ENCODE peak calls at places on chromosomes 3 and 15, in five cellular contexts. L is stomach, Q is SK-N-SH, T is breast epithelium, H is K562. C is an unnamed sample. For H3K36me3, the result is how much of the 10 kb centered on the place peaks cover.

GRCh38 chr15:68495221-68495950 is 63.4 kb upstream of the ITGA11 start:
- DNase-seq in L (no peak), Q (no peak), H (no peak), T (no peak), C (no peak)

GRCh38 chr3:39135170-39135805 is 18.1 kb downstream of the CSRNP1 start:
- DNase-seq in L (peak), T (no peak), Q (no peak), H (no peak), C (no peak)

GRCh38 chr3:13013151-13013561 is 60.1 kb downstream of the IQSEC1 start:
- DNase-seq in H (peak), T (no peak), Q (no peak), L (no peak), C (peak)

GRCh38 chr3:24096695-24097290 is 151.7 kb downstream of the NR1D2 start:
- DNase-seq in H (no peak), L (no peak), T (no peak), Q (no peak), C (no peak)

GRCh38 chr15:63597033-63597790 is at the start of gene FBXL22:
- DNase-seq in T (no peak), H (no peak), L (no peak), Q (no peak), C (no peak)

GRCh38 chr3:123652346-123652984 is 67.6 kb upstream of the HACD2 start:
- DNase-seq in Q (peak), H (peak), T (peak), L (peak), C (peak)

GRCh38 chr3:128491071-128491899 is 1.7 kb downstream of the GATA2 start:
- DNase-seq in T (no peak), Q (no peak), L (no peak), H (no peak), C (peak)

GRCh38 chr15:71916834-71917233 is 106.5 kb downstream of the NR2E3 start:
- DNase-seq in T (no peak), L (no peak), Q (peak), H (no peak), C (no peak)

GRCh38 chr3:128351476-128352085 is 115.1 kb downstream of the DNAJB8 start:
- DNase-seq in H (no peak), Q (no peak), T (no peak), L (no peak), C (peak)

GRCh38 chr3:111895079-111895478 is 36.0 kb downstream of the PHLDB2 start:
- DNase-seq in L (no peak), Q (peak), T (no peak), H (no peak), C (no peak)

GRCh38 chr3:32817195-32817560 is 619 bp upstream of the TRIM71 start:
- DNase-seq in H (no peak), L (no peak), T (no peak), Q (no peak), C (no peak)

GRCh38 chr15:51180009-51180408 is 85.3 kb upstream of the TNFAIP8L3 start:
- DNase-seq in H (no peak), L (no peak), Q (no peak), T (no peak), C (no peak)

GRCh38 chr3:185729335-185729715 is 95.5 kb downstream of the IGF2BP2 start:
- DNase-seq in L (no peak), T (no peak), Q (no peak), H (no peak), C (no peak)

GRCh38 chr15:69755571-69756310 is 303.1 kb downstream of the RPLP1 start:
- DNase-seq in Q (no peak), L (no peak), T (no peak), H (no peak), C (peak)

GRCh38 chr15:41561104-41561776 is 2.2 kb downstream of the TYRO3 start:
- DNase-seq in T (no peak), H (no peak), L (no peak), Q (no peak), C (peak)

GRCh38 chr15:101027273-101027901 is 108.2 kb downstream of the LRRK1 start:
- DNase-seq in Q (no peak), T (no peak), H (no peak), L (peak), C (peak)

GRCh38 chr15:50068016-50068415 is 51.0 kb downstream of the ATP8B4 start:
- DNase-seq in Q (no peak), H (no peak), T (no peak), L (no peak), C (no peak)

GRCh38 chr15:53843869-53844569 is 84.6 kb upstream of the WDR72 start:
- DNase-seq in H (no peak), Q (no peak), T (no peak), L (no peak), C (no peak)

GRCh38 chr15:80736571-80736970 is 41.5 kb downstream of the ABHD17C start:
- DNase-seq in T (no peak), Q (no peak), L (no peak), H (no peak), C (no peak)

GRCh38 chr15:100281096-100281917 is 60.5 kb downstream of the ADAMTS17 start:
- DNase-seq in T (no peak), H (no peak), L (no peak), Q (no peak), C (no peak)

GRCh38 chr15:30985081-30985531 is 6.3 kb downstream of the MTMR10 start:
- DNase-seq in L (no peak), T (no peak), Q (peak), H (no peak), C (no peak)

GRCh38 chr15:56582785-56583184 is 117.8 kb upstream of the MNS1 start:
- DNase-seq in L (no peak), T (no peak), Q (no peak), H (no peak), C (no peak)

GRCh38 chr3:71997066-71997653 is 212.2 kb upstream of the PROK2 start:
- DNase-seq in T (no peak), L (no peak), Q (no peak), H (no peak), C (no peak)

GRCh38 chr15:29270976-29271375 is 1.4 kb upstream of the NSMCE3 start:
- DNase-seq in Q (no peak), H (no peak), T (no peak), L (no peak), C (no peak)

GRCh38 chr15:85810075-85810474 is 15.3 kb upstream of the KLHL25 start:
- DNase-seq in Q (no peak), L (no peak), H (no peak), T (no peak), C (no peak)

GRCh38 chr3:171566803-171567422 is 106.7 kb upstream of the TNIK start:
- DNase-seq in L (no peak), T (no peak), H (peak), Q (peak), C (no peak)

GRCh38 chr15:52281085-52282035 is 14.2 kb downstream of the MYO5C start:
- DNase-seq in Q (no peak), L (peak), T (peak), H (no peak), C (no peak)

GRCh38 chr15:59174161-59174845 is 32.3 kb upstream of the LDHAL6B start:
- DNase-seq in H (no peak), L (no peak), Q (no peak), T (no peak), C (no peak)

GRCh38 chr3:128945878-128946175 is 48.0 kb downstream of the CFAP92 start:
- DNase-seq in Q (no peak), L (no peak), T (no peak), H (no peak), C (no peak)

GRCh38 chr15:50304856-50305255 is 39.3 kb upstream of the HDC start:
- DNase-seq in H (no peak), T (no peak), L (no peak), Q (no peak), C (no peak)

GRCh38 chr3:102223139-102223538 is 211.7 kb upstream of the ZPLD1 start:
- DNase-seq in L (no peak), T (no peak), H (no peak), Q (no peak), C (no peak)

GRCh38 chr15:20341901-20342605 is 199.5 kb downstream of the GOLGA6L6 start:
- DNase-seq in L (peak), T (peak), Q (no peak), H (no peak), C (peak)

GRCh38 chr3:66378256-66378655 is 122.6 kb downstream of the LRIG1 start:
- DNase-seq in Q (peak), H (no peak), T (no peak), L (no peak), C (no peak)

GRCh38 chr15:99124641-99125040 is 19.8 kb downstream of the SYNM start:
- DNase-seq in Q (no peak), H (no peak), L (no peak), T (no peak), C (no peak)

GRCh38 chr3:120552184-120553020 is 43.7 kb upstream of the NDUFB4 start:
- DNase-seq in L (no peak), T (no peak), H (no peak), Q (no peak), C (no peak)

DNA sequence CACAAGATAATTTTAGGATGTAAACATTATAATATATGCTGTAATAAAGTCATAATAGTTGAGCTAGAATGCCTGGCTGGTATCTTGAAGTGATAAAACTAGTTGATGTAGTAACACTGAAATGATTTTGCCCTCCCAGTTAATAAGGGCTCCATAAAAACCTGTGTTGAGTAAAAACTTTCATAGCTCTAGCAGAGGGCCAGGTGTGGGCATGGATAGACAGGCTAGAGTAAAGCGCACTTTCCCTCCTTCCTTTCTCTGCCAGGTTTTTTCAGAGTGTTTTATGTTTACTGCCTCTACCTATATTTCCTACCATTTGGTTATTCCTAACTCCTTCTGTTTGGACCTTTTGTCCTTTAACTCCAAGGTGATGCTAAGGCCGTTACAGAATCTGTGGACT is 25.3 kb downstream of the CHD2 start:
- DNase-seq in H (no peak), Q (no peak), T (no peak), L (no peak), C (no peak)
- H3K36me3 ChIP-seq in H (half or more), Q (half or more), T (under half), L (half or more), C (half or more)

GRCh38 chr3:47163990-47164848 is at the start of gene SETD2:
- DNase-seq in T (peak), H (peak), L (peak), Q (peak), C (peak)
- TF ChIP-seq POLR2AphosphoS5 in T (peak), H (peak), L (no peak), Q (peak), C (peak)

GRCh38 chr3:46717447-46718231 is at the start of gene PRSS50:
- DNase-seq in Q (peak), H (peak), L (peak), T (peak), C (peak)
- TF ChIP-seq CTCF in Q (peak), H (peak), L (no peak), T (no peak), C (no peak)

DNA sequence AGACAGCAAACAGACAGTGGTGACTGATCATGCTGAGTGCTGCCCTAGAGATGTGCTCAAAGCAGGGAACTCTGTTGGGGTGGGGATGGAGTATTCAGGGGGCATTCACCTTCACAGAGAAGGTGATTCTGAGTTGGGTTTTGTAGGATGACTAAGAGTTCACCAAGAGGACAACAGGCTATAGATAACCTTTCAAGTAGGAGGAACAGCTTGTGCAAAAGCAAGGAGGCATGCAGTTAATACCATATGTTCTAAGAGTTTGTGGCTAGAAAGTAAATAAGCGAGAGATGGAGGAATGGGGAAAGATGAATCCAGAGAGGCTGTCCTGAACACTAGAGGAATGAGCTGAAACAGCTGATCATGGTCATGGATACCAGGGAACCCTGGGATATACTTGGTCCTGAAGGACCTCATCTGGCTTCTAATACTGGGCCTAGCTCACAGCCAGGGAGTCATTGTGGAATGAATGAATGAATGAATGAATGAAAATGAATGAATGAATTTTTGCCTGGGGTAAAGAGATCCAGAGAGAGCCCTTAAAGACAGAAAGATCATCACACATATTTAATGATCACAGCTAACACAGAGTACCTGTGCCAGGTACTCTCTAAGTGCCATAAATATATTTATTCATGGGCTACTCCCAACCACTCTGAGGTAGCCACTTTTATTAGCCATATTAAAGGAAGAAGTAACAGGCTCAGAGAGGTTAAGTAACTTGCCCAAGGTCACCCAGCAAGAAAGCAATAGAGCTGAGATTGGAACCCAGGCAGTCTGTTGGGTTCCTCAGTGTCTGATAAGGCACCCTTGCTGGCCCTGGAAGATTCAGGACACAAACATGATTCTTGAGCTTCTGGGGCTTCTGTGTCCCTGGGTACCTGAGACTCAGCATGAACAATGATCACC is 22.0 kb downstream of the SMAD6 start:
- DNase-seq in Q (no peak), L (no peak), T (no peak), H (peak), C (no peak)
- H3K36me3 ChIP-seq in Q (under half), L (under half), T (under half), H (under half), C (under half)

GRCh38 chr3:56990295-56991015 is 70.0 kb upstream of the SPATA12 start:
- DNase-seq in Q (no peak), T (no peak), H (no peak), L (no peak), C (no peak)
- TF ChIP-seq POLR2AphosphoS5 in Q (no peak), T (no peak), H (no peak), L (no peak), C (no peak)

DNA sequence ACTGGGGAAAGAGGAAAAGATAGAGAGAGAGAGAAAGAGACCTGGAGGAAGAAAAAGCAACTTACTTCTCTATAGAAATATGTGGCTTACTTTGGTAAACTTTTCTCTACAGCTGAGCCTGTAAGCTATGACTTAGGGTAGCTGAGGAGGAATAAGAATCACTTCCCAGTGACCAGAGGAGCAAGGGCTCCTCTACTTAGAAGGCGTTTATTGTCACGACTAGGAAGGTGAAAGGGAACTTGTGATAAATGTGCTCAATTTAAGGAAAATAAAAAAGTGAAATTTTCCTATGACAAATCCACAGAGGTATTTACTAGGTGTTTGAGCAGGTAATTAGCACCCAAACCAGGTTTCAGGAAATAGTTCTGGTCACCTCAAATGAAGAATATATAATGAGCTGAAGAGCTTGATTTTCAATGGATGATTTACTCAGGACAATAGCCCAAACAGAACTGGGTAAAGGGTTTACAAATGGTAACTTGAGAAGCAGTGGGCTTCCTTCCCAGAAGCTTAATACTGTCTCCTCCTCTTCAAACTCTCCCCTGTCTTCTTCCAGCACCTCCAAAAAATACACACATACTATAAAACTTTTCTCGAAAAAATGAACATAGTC is 46.1 kb downstream of the SOX2 start:
- DNase-seq in T (no peak), L (no peak), Q (no peak), H (no peak), C (no peak)
- TF ChIP-seq CTCF in T (no peak), L (no peak), Q (no peak), H (no peak), C (no peak)

DNA sequence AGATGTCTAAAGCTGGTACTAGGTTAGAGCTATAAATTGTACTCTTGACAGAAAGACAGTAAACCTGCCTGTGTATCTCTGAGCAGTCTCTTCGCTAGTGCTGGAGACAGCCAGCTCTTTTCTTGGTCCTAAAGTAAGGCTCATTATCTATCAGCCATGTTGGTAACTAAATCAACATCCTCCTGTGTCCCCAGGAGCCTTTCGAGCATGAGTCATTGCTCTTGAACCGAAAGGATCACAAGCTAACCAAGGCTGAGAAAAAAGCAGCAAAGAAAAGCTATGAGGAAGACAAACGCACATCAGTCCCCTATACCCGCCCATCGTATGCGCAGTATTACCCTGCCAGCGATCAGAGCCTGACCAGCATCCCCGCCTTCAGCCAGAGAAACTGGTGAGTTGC is 25.0 kb upstream of the TEX264 start:
- DNase-seq in L (no peak), T (no peak), H (no peak), Q (no peak), C (no peak)
- H3K36me3 ChIP-seq in L (half or more), T (under half), H (under half), Q (under half), C (under half)

C was measured in spleen.